ENCODE peak calls at places on chromosomes 1 and 21, in eight cellular contexts. M is GM13977, Z is neural crest cell, X is cardiac fibroblast, N is fibroblast of lung, P is B cell, L is WTC11, R is dorsolateral prefrontal cortex. B is an unnamed sample.

GRCh38 chr1:54413295-54413694 is 7.1 kb upstream of the SSBP3 start:
- DNase-seq in M (no peak), Z (no peak), X (peak; percentile 72), N (peak; percentile 35), P (no peak), L (no peak), R (peak; percentile 39), B (no peak)

GRCh38 chr1:155083865-155084721 is 5.5 kb downstream of the EFNA3 start:
- DNase-seq in M (no peak), Z (no peak), X (peak; percentile 50), N (no peak), P (no peak), L (no peak), R (peak; percentile 62), B (no peak)

GRCh38 chr1:169160845-169161511 is 54.5 kb downstream of the ATP1B1 start:
- DNase-seq in M (no peak), Z (no peak), X (peak; percentile 13), N (peak; percentile 67), P (no peak), L (no peak), R (peak; percentile 19), B (no peak)

GRCh38 chr1:25729774-25730173 is 70.2 kb upstream of the SELENON start:
- DNase-seq in M (no peak), Z (no peak), X (peak; percentile 17), N (no peak), P (no peak), L (no peak), R (no peak), B (no peak)

GRCh38 chr1:199878818-199879217 is 148.7 kb upstream of the NR5A2 start:
- DNase-seq in M (no peak), Z (no peak), X (no peak), N (no peak), P (no peak), L (no peak), R (no peak), B (no peak)

GRCh38 chr1:226863446-226863845 is 7.0 kb upstream of the PSEN2 start:
- DNase-seq in M (no peak), Z (no peak), X (peak; percentile 20), N (peak; percentile 75), P (no peak), L (no peak), R (no peak), B (no peak)

GRCh38 chr1:54934869-54935268 is 45.6 kb upstream of the TMEM61 start:
- DNase-seq in M (no peak), Z (no peak), X (peak; percentile 93), N (peak; percentile 96), P (no peak), L (no peak), R (no peak), B (no peak)

GRCh38 chr1:193068013-193068412 is 8.6 kb downstream of the RO60 start:
- DNase-seq in M (no peak), Z (no peak), X (no peak), N (no peak), P (no peak), L (no peak), R (no peak), B (no peak)

GRCh38 chr21:44285547-44285992 is at the start of gene AIRE:
- DNase-seq in M (no peak), Z (no peak), X (no peak), N (no peak), P (no peak), L (peak; percentile 33), R (no peak), B (peak; percentile 6)

GRCh38 chr1:19400189-19400588 is 85.2 kb downstream of the CAPZB start:
- DNase-seq in M (no peak), Z (no peak), X (peak; percentile 21), N (peak; percentile 78), P (no peak), L (no peak), R (no peak), B (no peak)

GRCh38 chr1:101037316-101037715 is 11.7 kb upstream of the DPH5 start:
- DNase-seq in M (no peak), Z (no peak), X (no peak), N (no peak), P (no peak), L (no peak), R (no peak), B (no peak)

GRCh38 chr1:108913105-108913948 is 36.5 kb downstream of the GPSM2 start:
- DNase-seq in M (no peak), Z (no peak), X (peak; percentile 27), N (peak; percentile 17), P (no peak), L (no peak), R (no peak), B (no peak)

GRCh38 chr1:84386716-84387479 is 11.4 kb upstream of the DNASE2B start:
- DNase-seq in M (no peak), Z (no peak), X (no peak), N (peak; percentile 39), P (no peak), L (no peak), R (no peak), B (no peak)

GRCh38 chr1:180482425-180483275 is 19.7 kb downstream of the ACBD6 start:
- DNase-seq in M (peak; percentile 38), Z (peak; percentile 18), X (peak; percentile 73), N (peak; percentile 37), P (peak; percentile 37), L (no peak), R (no peak), B (no peak)

GRCh38 chr1:171984850-171985485 is 143.7 kb downstream of the DNM3 start:
- DNase-seq in M (peak; percentile 26), Z (no peak), X (peak; percentile 57), N (peak; percentile 40), P (no peak), L (no peak), R (no peak), B (no peak)

GRCh38 chr1:18866314-18866713 is 6.9 kb upstream of the TAS1R2 start:
- DNase-seq in M (no peak), Z (no peak), X (no peak), N (no peak), P (no peak), L (no peak), R (no peak), B (no peak)

GRCh38 chr1:113990541-113990940 is 11.3 kb downstream of the OLFML3 start:
- DNase-seq in M (no peak), Z (no peak), X (no peak), N (no peak), P (no peak), L (no peak), R (no peak), B (no peak)

GRCh38 chr1:66730462-66730861 is 21.8 kb upstream of the DYNLT5 start:
- DNase-seq in M (no peak), Z (no peak), X (no peak), N (no peak), P (no peak), L (no peak), R (no peak), B (no peak)

GRCh38 chr1:54474500-54475235 is 68.5 kb upstream of the SSBP3 start:
- DNase-seq in M (peak; percentile 48), Z (peak; percentile 53), X (no peak), N (no peak), P (peak; percentile 79), L (peak; percentile 75), R (no peak), B (no peak)

GRCh38 chr21:38853421-38853919 is 47.7 kb downstream of the ETS2 start:
- DNase-seq in M (no peak), Z (no peak), X (peak; percentile 90), N (peak; percentile 99), P (no peak), L (no peak), R (no peak), B (peak; percentile 31)

GRCh38 chr21:42447182-42447581 is 43.5 kb downstream of the UBASH3A start:
- DNase-seq in M (no peak), Z (no peak), X (no peak), N (no peak), P (no peak), L (no peak), R (no peak), B (no peak)

GRCh38 chr1:152112101-152112884 is 3.0 kb downstream of the TCHH start:
- DNase-seq in M (no peak), Z (no peak), X (peak; percentile 22), N (peak; percentile 39), P (no peak), L (peak; percentile 14), R (no peak), B (peak; percentile 17)
- TF ChIP-seq CTCF in M (no peak), Z (no peak), X (no peak), N (no peak), P (no peak), L (no peak), R (no peak), B (no peak)

GRCh38 chr1:23210351-23210785 is 6.9 kb downstream of the HTR1D start:
- DNase-seq in M (no peak), Z (no peak), X (no peak), N (no peak), P (no peak), L (peak; percentile 66), R (no peak), B (no peak)
- TF ChIP-seq CTCF in M (no peak), Z (peak; percentile 35), X (no peak), N (no peak), P (no peak), L (peak; percentile 21), R (no peak), B (peak; percentile 30)

DNA sequence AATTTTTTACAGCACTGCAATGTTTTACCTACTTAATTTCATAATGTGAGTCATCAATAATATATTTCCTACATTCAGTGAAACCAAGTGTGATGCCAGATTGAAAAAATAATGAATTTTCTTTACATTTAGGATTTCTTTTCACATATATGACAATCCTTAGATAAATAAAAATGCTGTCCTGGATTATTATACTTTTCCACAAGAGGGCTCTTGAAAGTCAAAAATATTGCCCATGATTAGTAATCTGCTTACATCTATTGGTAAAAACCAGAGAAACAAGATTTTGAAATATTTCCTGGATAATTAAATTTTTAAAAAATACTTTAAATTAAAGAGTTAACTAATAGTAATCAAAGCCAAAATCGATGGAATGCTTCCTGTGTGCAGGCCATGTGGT is 86.8 kb upstream of the PLPPR4 start:
- DNase-seq in M (no peak), Z (no peak), X (peak; percentile 5), N (no peak), P (no peak), L (no peak), R (no peak), B (no peak)
- TF ChIP-seq CTCF in M (no peak), Z (peak; percentile 25), X (no peak), N (no peak), P (no peak), L (no peak), R (no peak), B (no peak)

GRCh38 chr21:32494946-32495703 is 82.6 kb downstream of the EVA1C start:
- DNase-seq in M (no peak), Z (no peak), X (peak; percentile 82), N (peak; percentile 89), P (no peak), L (no peak), R (no peak), B (no peak)

GRCh38 chr21:32496536-32496935 is 84.0 kb downstream of the EVA1C start:
- DNase-seq in M (no peak), Z (no peak), X (no peak), N (no peak), P (no peak), L (no peak), R (no peak), B (no peak)

DNA sequence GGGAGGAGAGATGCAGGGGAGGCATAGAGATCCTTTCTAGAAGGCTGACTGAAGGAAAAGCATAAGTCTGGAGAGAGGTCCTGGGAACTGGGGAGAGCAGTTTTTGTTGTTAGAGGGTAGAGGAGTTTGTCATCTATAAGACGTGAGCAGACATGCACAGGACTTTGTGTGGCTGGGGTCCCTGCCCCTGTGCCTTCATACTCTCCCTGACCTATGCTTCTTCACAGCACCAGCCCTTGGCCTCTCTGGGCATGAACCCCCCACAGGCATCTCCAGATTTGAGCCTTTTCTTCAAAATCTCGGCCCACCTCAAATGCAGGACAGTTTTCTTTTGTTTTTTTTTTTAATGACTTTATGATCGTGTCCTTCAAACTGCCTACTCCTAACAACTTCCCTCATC is 79.9 kb downstream of the EVA1C start:
- DNase-seq in M (no peak), Z (no peak), X (no peak), N (no peak), P (no peak), L (no peak), R (no peak), B (no peak)
- TF ChIP-seq CTCF in M (no peak), Z (no peak), X (no peak), N (no peak), P (no peak), L (no peak), R (no peak), B (no peak)

B was measured in GM06990.